ENCODE peak calls at places on chromosome 13, in seven cellular contexts. V is fibroblast of lung, J is AG10803, D is AG09309, H is GM12864, F is mesothelial cell of epicardium, A is left lung. G is an unnamed sample.

GRCh38 chr13:23378009-23378632 is 55.4 kb downstream of the SACS start:
- DNase-seq in V (peak; percentile 98), J (peak; percentile 99), D (peak; percentile 99), H (peak; percentile 79), F (no peak), A (no peak), G (peak; percentile 100)

GRCh38 chr13:108176685-108177274 is 38.6 kb downstream of the LIG4 start:
- DNase-seq in V (peak; percentile 12), J (no peak), D (no peak), H (no peak), F (no peak), A (no peak), G (no peak)

GRCh38 chr13:83372786-83373185 is 509.5 kb downstream of the SLITRK1 start:
- DNase-seq in V (no peak), J (peak; percentile 0), D (no peak), H (no peak), F (no peak), A (no peak), G (no peak)

GRCh38 chr13:27083183-27083582 is 88.4 kb downstream of the USP12 start:
- DNase-seq in V (no peak), J (no peak), D (no peak), H (no peak), F (no peak), A (no peak), G (no peak)

GRCh38 chr13:92463134-92463533 is 763.5 kb upstream of the GPC6 start:
- DNase-seq in V (no peak), J (no peak), D (no peak), H (no peak), F (no peak), A (no peak), G (no peak)

GRCh38 chr13:98923641-98924397 is 54.0 kb downstream of the DOCK9 start:
- DNase-seq in V (no peak), J (peak; percentile 20), D (no peak), H (no peak), F (no peak), A (no peak), G (no peak)

GRCh38 chr13:62119739-62120700 is 704.4 kb upstream of the PCDH20 start:
- DNase-seq in V (peak; percentile 47), J (no peak), D (no peak), H (no peak), F (no peak), A (no peak), G (no peak)

GRCh38 chr13:98144501-98145350 is 1.8 kb downstream of the FARP1 start:
- DNase-seq in V (peak; percentile 77), J (peak; percentile 69), D (peak; percentile 35), H (no peak), F (no peak), A (no peak), G (peak; percentile 13)

GRCh38 chr13:43041368-43041921 is 18.1 kb downstream of the DNAJC15 start:
- DNase-seq in V (no peak), J (no peak), D (no peak), H (no peak), F (no peak), A (no peak), G (no peak)

GRCh38 chr13:84649853-84650252 is 767.6 kb upstream of the SLITRK1 start:
- DNase-seq in V (no peak), J (peak; percentile 11), D (no peak), H (no peak), F (no peak), A (no peak), G (no peak)

GRCh38 chr13:50393641-50394040 is 378.4 kb downstream of the KCNRG start:
- DNase-seq in V (no peak), J (no peak), D (no peak), H (no peak), F (no peak), A (no peak), G (no peak)

GRCh38 chr13:111048387-111048786 is 66.7 kb upstream of the ARHGEF7 start:
- DNase-seq in V (no peak), J (no peak), D (no peak), H (no peak), F (no peak), A (no peak), G (no peak)

GRCh38 chr13:111045170-111045569 is 69.9 kb upstream of the ARHGEF7 start:
- DNase-seq in V (no peak), J (no peak), D (no peak), H (no peak), F (no peak), A (no peak), G (no peak)

GRCh38 chr13:111047326-111047725 is 67.8 kb upstream of the ARHGEF7 start:
- DNase-seq in V (no peak), J (no peak), D (no peak), H (no peak), F (no peak), A (no peak), G (no peak)

GRCh38 chr13:111044087-111044830 is 70.9 kb upstream of the ARHGEF7 start:
- DNase-seq in V (no peak), J (no peak), D (no peak), H (no peak), F (no peak), A (no peak), G (no peak)

DNA sequence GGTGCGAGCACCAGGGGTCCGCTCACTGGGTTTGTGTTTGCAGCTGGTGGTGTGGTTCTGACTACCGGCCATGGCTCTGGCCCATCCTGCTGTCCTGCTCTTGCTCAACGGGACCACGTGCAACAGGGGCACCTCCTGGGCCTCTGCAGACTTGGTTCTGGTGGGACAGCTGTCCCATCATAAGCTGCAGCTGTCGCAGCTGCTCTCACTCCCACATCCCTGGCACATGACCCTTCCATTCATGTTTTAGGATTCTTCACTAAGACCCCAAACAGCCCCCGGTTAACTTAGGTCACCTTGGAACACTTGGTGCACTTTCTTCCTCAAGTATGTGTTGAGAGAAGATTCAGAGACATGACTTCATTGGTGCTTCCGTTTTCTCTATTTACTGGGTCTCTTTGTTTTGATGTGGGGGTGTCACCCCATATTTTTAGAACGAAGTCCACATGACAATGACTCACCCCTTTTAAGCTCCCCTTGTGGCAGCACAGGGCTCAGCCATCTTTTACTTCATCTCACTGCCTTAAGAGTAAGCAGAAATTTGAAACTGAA is 68.4 kb upstream of the ARHGEF7 start:
- DNase-seq in V (peak; percentile 67), J (peak; percentile 45), D (no peak), H (no peak), F (no peak), A (no peak), G (no peak)
- TF ChIP-seq CTCF in V (peak; percentile 50), J (peak; percentile 49), D (peak; percentile 45), H (peak; percentile 47), F (no peak), A (peak; percentile 28), G (peak; percentile 51)

GRCh38 chr13:25046274-25046984 is 49.5 kb upstream of the PABPC3 start:
- DNase-seq in V (no peak), J (no peak), D (no peak), H (no peak), F (no peak), A (no peak), G (no peak)
- TF ChIP-seq CTCF in V (no peak), J (no peak), D (no peak), H (no peak), F (no peak), A (no peak), G (no peak)

DNA sequence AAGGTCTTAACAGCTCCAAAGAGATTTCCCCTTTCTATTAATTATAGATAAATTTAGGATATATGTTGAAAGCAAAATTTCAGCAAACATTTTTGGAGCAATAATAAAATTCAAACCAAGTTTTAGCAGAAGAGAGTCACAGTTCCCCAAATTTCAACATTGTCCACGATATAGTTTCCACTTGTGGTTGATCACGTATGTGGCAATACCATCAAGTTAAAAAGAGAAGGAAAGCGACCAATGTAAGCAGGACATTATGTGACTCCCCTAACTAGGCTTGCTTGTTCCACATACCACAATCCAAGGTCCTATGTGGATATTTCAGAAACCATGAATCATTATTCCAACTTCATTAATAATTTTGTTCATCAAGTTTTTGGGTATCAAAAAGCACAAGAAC is 52.8 kb downstream of the ELF1 start:
- DNase-seq in V (no peak), J (no peak), D (no peak), H (no peak), F (no peak), A (no peak), G (no peak)
- TF ChIP-seq CTCF in V (no peak), J (no peak), D (no peak), H (no peak), F (no peak), A (no peak), G (no peak)

GRCh38 chr13:76980075-76980718 is 11.7 kb upstream of the CLN5 start:
- DNase-seq in V (peak; percentile 50), J (peak; percentile 32), D (no peak), H (no peak), F (peak; percentile 96), A (peak; percentile 82), G (no peak)
- TF ChIP-seq CTCF in V (peak; percentile 89), J (peak; percentile 84), D (peak; percentile 99), H (peak; percentile 95), F (peak; percentile 98), A (peak; percentile 97), G (peak; percentile 100)

GRCh38 chr13:102773441-102774209 is at the start of gene TEX30:
- DNase-seq in V (peak; percentile 79), J (peak; percentile 81), D (peak; percentile 13), H (peak; percentile 47), F (peak; percentile 89), A (peak; percentile 86), G (peak; percentile 15)
- TF ChIP-seq CTCF in V (no peak), J (no peak), D (no peak), H (no peak), F (no peak), A (peak; percentile 27), G (no peak)